ENCODE peak calls at places on chromosomes 13 and 19, in six cellular contexts. E is A549, K is HepG2, P is GM12878, L is endothelial cell of umbilical vein, A is K562. R is an unnamed sample.

GRCh38 chr13:106352850-106353249 is 182.6 kb downstream of the EFNB2 start:
- DNase-seq in E (no peak), K (no peak), P (no peak), L (no peak), A (no peak), R (no peak)

GRCh38 chr19:42919757-42920079 is 2.0 kb upstream of the PSG6 start:
- DNase-seq in E (peak; percentile 41), K (no peak), P (no peak), L (no peak), A (peak; percentile 4), R (no peak)

GRCh38 chr13:71871180-71871754 is 4.3 kb upstream of the DACH1 start:
- DNase-seq in E (no peak), K (no peak), P (no peak), L (no peak), A (no peak), R (no peak)

GRCh38 chr13:87884874-87885273 is 213.7 kb downstream of the SLITRK5 start:
- DNase-seq in E (no peak), K (no peak), P (no peak), L (no peak), A (no peak), R (no peak)

GRCh38 chr13:112994084-112994780 is 25.2 kb downstream of the MCF2L start:
- DNase-seq in E (peak; percentile 21), K (no peak), P (no peak), L (no peak), A (no peak), R (no peak)

GRCh38 chr19:39765091-39766076 is 13.3 kb upstream of the LEUTX start:
- DNase-seq in E (peak; percentile 82), K (peak; percentile 48), P (no peak), L (peak; percentile 43), A (peak; percentile 54), R (peak; percentile 24)

GRCh38 chr13:90447735-90448103 is 899.8 kb upstream of the MIR17HG start:
- DNase-seq in E (peak; percentile 36), K (no peak), P (no peak), L (peak; percentile 33), A (no peak), R (no peak)

GRCh38 chr13:33640832-33641231 is 177.1 kb upstream of the RFC3 start:
- DNase-seq in E (no peak), K (peak; percentile 90), P (no peak), L (no peak), A (no peak), R (no peak)

GRCh38 chr13:94178625-94179244 is 300.7 kb downstream of the DCT start:
- DNase-seq in E (no peak), K (peak; percentile 53), P (no peak), L (no peak), A (no peak), R (no peak)

GRCh38 chr19:32928806-32929205 is 43.0 kb downstream of the CEP89 start:
- DNase-seq in E (peak; percentile 92), K (peak; percentile 35), P (no peak), L (no peak), A (no peak), R (no peak)

GRCh38 chr13:110456550-110456949 is 105.0 kb downstream of the RAB20 start:
- DNase-seq in E (no peak), K (no peak), P (no peak), L (no peak), A (no peak), R (no peak)

GRCh38 chr13:96984061-96984508 is 10.2 kb downstream of the OXGR1 start:
- DNase-seq in E (no peak), K (no peak), P (peak; percentile 9), L (peak; percentile 75), A (no peak), R (no peak)

GRCh38 chr13:27117947-27118346 is 53.7 kb downstream of the USP12 start:
- DNase-seq in E (no peak), K (no peak), P (no peak), L (no peak), A (no peak), R (no peak)

GRCh38 chr13:75931116-75931515 is 295.0 kb downstream of the LMO7 start:
- DNase-seq in E (no peak), K (no peak), P (no peak), L (no peak), A (no peak), R (no peak)

GRCh38 chr13:75934889-75935288 is 298.8 kb downstream of the LMO7 start:
- DNase-seq in E (peak; percentile 3), K (no peak), P (no peak), L (no peak), A (no peak), R (no peak)

GRCh38 chr13:75938811-75939525 is 302.8 kb downstream of the LMO7 start:
- DNase-seq in E (no peak), K (no peak), P (no peak), L (no peak), A (no peak), R (no peak)

GRCh38 chr13:75935805-75936204 is 299.7 kb downstream of the LMO7 start:
- DNase-seq in E (no peak), K (no peak), P (no peak), L (no peak), A (no peak), R (no peak)

GRCh38 chr13:75936791-75937190 is 300.7 kb downstream of the LMO7 start:
- DNase-seq in E (no peak), K (no peak), P (no peak), L (no peak), A (no peak), R (no peak)
- TF ChIP-seq MYC in E (no peak), K (no peak), P (no peak), L (no peak), A (no peak), R (no peak)

GRCh38 chr19:12666305-12667048 is at the start of the genes MAN2B1 and WDR83:
- DNase-seq in E (peak; percentile 41), K (peak; percentile 65), P (no peak), L (peak; percentile 82), A (peak; percentile 94), R (peak; percentile 82)
- TF ChIP-seq POLR2A in E (no peak), K (no peak), P (peak; percentile 80), L (peak; percentile 49), A (peak; percentile 55), R (peak; percentile 61)

GRCh38 chr19:16325671-16326400 is 1.2 kb downstream of the KLF2 start:
- DNase-seq in E (peak; percentile 43), K (no peak), P (no peak), L (peak; percentile 29), A (no peak), R (no peak)
- TF ChIP-seq MYC in E (no peak), K (no peak), P (no peak), L (no peak), A (no peak), R (no peak)

GRCh38 chr13:98826156-98826555 is 73.7 kb upstream of the SLC15A1 start:
- DNase-seq in E (no peak), K (no peak), P (no peak), L (no peak), A (no peak), R (no peak)

GRCh38 chr13:98829541-98829940 is 77.1 kb upstream of the SLC15A1 start:
- DNase-seq in E (no peak), K (no peak), P (no peak), L (no peak), A (no peak), R (no peak)

GRCh38 chr13:98828614-98829013 is 76.1 kb upstream of the SLC15A1 start:
- DNase-seq in E (no peak), K (no peak), P (no peak), L (no peak), A (no peak), R (no peak)

GRCh38 chr13:98825659-98826058 is 73.2 kb upstream of the SLC15A1 start:
- DNase-seq in E (no peak), K (no peak), P (no peak), L (no peak), A (no peak), R (no peak)

DNA sequence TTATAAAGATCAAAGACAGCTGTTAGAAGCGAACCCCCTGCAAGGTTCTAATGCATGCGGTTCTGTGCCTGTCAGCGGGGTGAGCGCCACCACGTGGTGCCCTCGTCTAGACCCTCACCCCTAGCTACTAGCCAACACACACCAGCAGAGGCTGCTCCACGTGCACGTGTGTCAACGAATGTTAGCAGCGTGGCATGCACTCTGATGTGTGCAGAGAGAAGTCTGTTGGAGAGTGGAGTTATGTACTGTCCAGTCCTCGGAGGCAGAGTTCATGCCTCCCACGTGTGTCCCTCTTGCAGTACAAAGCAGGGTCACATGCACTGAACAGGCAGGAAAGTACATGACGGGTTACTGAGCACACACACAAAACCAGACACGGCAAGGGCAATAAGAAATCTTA is 75.0 kb upstream of the SLC15A1 start:
- DNase-seq in E (no peak), K (no peak), P (no peak), L (no peak), A (no peak), R (peak; percentile 12)
- TF ChIP-seq POLR2A in E (no peak), K (no peak), P (no peak), L (no peak), A (no peak), R (no peak)

R was measured in NB4.